ENCODE peak calls at places on chromosomes 12 and 14, in seven cellular contexts. One of them, this sample, is unnamed.
A peak's percentile ranks its signal among the peaks of the same experiment; 100 is the strongest.

GRCh38 chr14:73850940-73851339 is 691 bp upstream of the PTGR2 start:
- DNase-seq in AG09319: no peak
- DNase-seq in CD8-positive, alpha-beta memory T cell: no peak
- DNase-seq in H7: no peak
- DNase-seq in aorta: no peak
- DNase-seq in activated CD8-positive, alpha-beta memory T cell treated with anti-CD3 and anti-CD28 coated beads for 1 hour: no peak
- DNase-seq in brain microvascular endothelial cell: no peak
- DNase-seq in this sample: no peak

GRCh38 chr12:42552822-42553221 is 36.7 kb downstream of the PRICKLE1 start:
- DNase-seq in AG09319: no peak
- DNase-seq in CD8-positive, alpha-beta memory T cell: no peak
- DNase-seq in H7: peak; percentile 33
- DNase-seq in aorta: no peak
- DNase-seq in activated CD8-positive, alpha-beta memory T cell treated with anti-CD3 and anti-CD28 coated beads for 1 hour: no peak
- DNase-seq in brain microvascular endothelial cell: no peak
- DNase-seq in this sample: no peak

GRCh38 chr14:38900887-38901286 is 202.1 kb downstream of the SEC23A start:
- DNase-seq in AG09319: no peak
- DNase-seq in CD8-positive, alpha-beta memory T cell: no peak
- DNase-seq in H7: no peak
- DNase-seq in aorta: no peak
- DNase-seq in activated CD8-positive, alpha-beta memory T cell treated with anti-CD3 and anti-CD28 coated beads for 1 hour: no peak
- DNase-seq in brain microvascular endothelial cell: no peak
- DNase-seq in this sample: no peak

GRCh38 chr12:19710811-19711793 is 271.8 kb downstream of the AEBP2 start:
- DNase-seq in AG09319: no peak
- DNase-seq in CD8-positive, alpha-beta memory T cell: no peak
- DNase-seq in H7: no peak
- DNase-seq in aorta: peak; percentile 76
- DNase-seq in activated CD8-positive, alpha-beta memory T cell treated with anti-CD3 and anti-CD28 coated beads for 1 hour: no peak
- DNase-seq in brain microvascular endothelial cell: peak; percentile 5
- DNase-seq in this sample: peak; percentile 83

GRCh38 chr12:50073206-50073605 is 11.9 kb upstream of the SMARCD1 start:
- DNase-seq in AG09319: no peak
- DNase-seq in CD8-positive, alpha-beta memory T cell: no peak
- DNase-seq in H7: no peak
- DNase-seq in aorta: no peak
- DNase-seq in activated CD8-positive, alpha-beta memory T cell treated with anti-CD3 and anti-CD28 coated beads for 1 hour: no peak
- DNase-seq in brain microvascular endothelial cell: no peak
- DNase-seq in this sample: peak; percentile 66

GRCh38 chr14:64501326-64502171 is 2.1 kb downstream of the ZBTB25 start:
- DNase-seq in AG09319: no peak
- DNase-seq in CD8-positive, alpha-beta memory T cell: peak; percentile 50
- DNase-seq in H7: no peak
- DNase-seq in aorta: no peak
- DNase-seq in activated CD8-positive, alpha-beta memory T cell treated with anti-CD3 and anti-CD28 coated beads for 1 hour: no peak
- DNase-seq in brain microvascular endothelial cell: peak; percentile 22
- DNase-seq in this sample: no peak

GRCh38 chr12:75526655-75527511 is 15.5 kb upstream of the KRR1 start:
- DNase-seq in AG09319: no peak
- DNase-seq in CD8-positive, alpha-beta memory T cell: no peak
- DNase-seq in H7: peak; percentile 12
- DNase-seq in aorta: no peak
- DNase-seq in activated CD8-positive, alpha-beta memory T cell treated with anti-CD3 and anti-CD28 coated beads for 1 hour: no peak
- DNase-seq in brain microvascular endothelial cell: peak; percentile 58
- DNase-seq in this sample: no peak

GRCh38 chr12:67593041-67593870 is 55.3 kb upstream of the DYRK2 start:
- DNase-seq in AG09319: no peak
- DNase-seq in CD8-positive, alpha-beta memory T cell: no peak
- DNase-seq in H7: no peak
- DNase-seq in aorta: no peak
- DNase-seq in activated CD8-positive, alpha-beta memory T cell treated with anti-CD3 and anti-CD28 coated beads for 1 hour: no peak
- DNase-seq in brain microvascular endothelial cell: no peak
- DNase-seq in this sample: no peak

GRCh38 chr14:65032319-65032718 is 45.6 kb downstream of the FNTB start:
- DNase-seq in AG09319: no peak
- DNase-seq in CD8-positive, alpha-beta memory T cell: no peak
- DNase-seq in H7: no peak
- DNase-seq in aorta: no peak
- DNase-seq in activated CD8-positive, alpha-beta memory T cell treated with anti-CD3 and anti-CD28 coated beads for 1 hour: no peak
- DNase-seq in brain microvascular endothelial cell: no peak
- DNase-seq in this sample: no peak

GRCh38 chr12:2383276-2384028 is 330.7 kb downstream of the CACNA1C start:
- DNase-seq in AG09319: no peak
- DNase-seq in CD8-positive, alpha-beta memory T cell: no peak
- DNase-seq in H7: no peak
- DNase-seq in aorta: no peak
- DNase-seq in activated CD8-positive, alpha-beta memory T cell treated with anti-CD3 and anti-CD28 coated beads for 1 hour: no peak
- DNase-seq in brain microvascular endothelial cell: peak; percentile 46
- DNase-seq in this sample: no peak

GRCh38 chr12:120457133-120457532 is 10.9 kb downstream of the GATC start:
- DNase-seq in AG09319: no peak
- DNase-seq in CD8-positive, alpha-beta memory T cell: no peak
- DNase-seq in H7: peak; percentile 84
- DNase-seq in aorta: no peak
- DNase-seq in activated CD8-positive, alpha-beta memory T cell treated with anti-CD3 and anti-CD28 coated beads for 1 hour: no peak
- DNase-seq in brain microvascular endothelial cell: no peak
- DNase-seq in this sample: no peak